ENCODE peak calls at places on chromosome 5, in eight cellular contexts. C is EH; E is stimulated activated CD4-positive, alpha-beta T cell treated with anti-CD3 and anti-CD28 coated beads, Interleukin-2, amount 100 ng/mL, for 48 hours; N is stimulated activated CD8-positive, alpha-beta memory T cell treated with anti-CD3 and anti-CD28 coated beads, Interleukin-12 subunit alpha, Interleukin-12 subunit beta, amount 100 ng/mL, for 4 hours; U is HTR-8/SVneo; W is MM.1S; J is NCI-H1092; V is central memory CD8-positive, alpha-beta T cell. I is an unnamed sample.

GRCh38 chr5:132500244-132500930 is 9.8 kb upstream of the IRF1 start:
- DNase-seq in W (peak), E (no peak), J (no peak), C (no peak), U (no peak), V (no peak), N (no peak), I (no peak)

GRCh38 chr5:67808340-67808739 is 407.2 kb upstream of the PIK3R1 start:
- DNase-seq in C (no peak), W (no peak), E (no peak), J (no peak), U (no peak), V (no peak), N (no peak), I (no peak)

GRCh38 chr5:139659673-139660072 is 11.5 kb downstream of the CXXC5 start:
- DNase-seq in W (no peak), E (no peak), J (no peak), V (no peak), C (peak), U (no peak), N (no peak), I (no peak)

GRCh38 chr5:172868924-172869565 is 35.0 kb downstream of the ERGIC1 start:
- DNase-seq in J (no peak), W (no peak), U (peak), E (no peak), N (no peak), C (peak), V (no peak), I (no peak)

GRCh38 chr5:61319388-61320146 is 12.5 kb upstream of the ZSWIM6 start:
- DNase-seq in J (no peak), W (peak), U (no peak), E (no peak), N (no peak), C (no peak), V (no peak), I (no peak)

GRCh38 chr5:9536717-9537116 is 9.2 kb downstream of the SEMA5A start:
- DNase-seq in U (no peak), C (no peak), J (no peak), W (no peak), V (no peak), N (no peak), E (no peak), I (no peak)

GRCh38 chr5:159581502-159582249 is 251.4 kb upstream of the IL12B start:
- DNase-seq in N (no peak), U (peak), V (no peak), E (no peak), C (peak), W (no peak), J (peak), I (peak)

GRCh38 chr5:448061-448765 is 5.2 kb downstream of the EXOC3 start:
- DNase-seq in E (no peak), W (no peak), V (no peak), J (no peak), U (no peak), N (no peak), C (no peak), I (no peak)

GRCh38 chr5:14237313-14238086 is 94.4 kb downstream of the TRIO start:
- DNase-seq in J (no peak), U (no peak), W (no peak), V (no peak), C (no peak), E (no peak), N (no peak), I (no peak)

GRCh38 chr5:131406997-131407638 is 143.3 kb downstream of the CDC42SE2 start:
- DNase-seq in U (no peak), N (no peak), V (no peak), J (no peak), E (no peak), C (no peak), W (no peak), I (no peak)

GRCh38 chr5:6730407-6730806 is 17.2 kb downstream of the TENT4A start:
- DNase-seq in U (no peak), E (no peak), J (no peak), N (no peak), W (peak), C (no peak), V (no peak), I (no peak)

I was measured in DMS79 treated with DMSO at 0.1 percent for 48 hours.